ENCODE peak calls at places on chromosome 10, in ten cellular contexts. W is NAMALWA; S is stimulated activated CD8-positive, alpha-beta memory T cell treated with anti-CD3 and anti-CD28 coated beads, Interleukin-12 subunit alpha, Interleukin-12 subunit beta, amount 100 ng/mL, for 1 hour; R is choroid plexus epithelial cell; D is NCI-H460; O is hepatocyte; Y is T1000; J is A549; I is nucleus accumbens; G is HT1080. H is an unnamed sample.

GRCh38 chr10:4514445-4515108 is 311.4 kb upstream of the AKR1E2 start:
- DNase-seq in S (no peak), D (no peak), O (no peak), Y (no peak), I (no peak), J (no peak), G (no peak), R (no peak), W (peak), H (no peak)

GRCh38 chr10:91034494-91035157 is 113.7 kb upstream of the ANKRD1 start:
- DNase-seq in G (no peak), D (no peak), W (no peak), J (no peak), S (no peak), Y (no peak), I (peak), R (peak), O (peak), H (no peak)

GRCh38 chr10:76308946-76309529 is 877.6 kb downstream of the LRMDA start:
- DNase-seq in R (no peak), S (no peak), D (no peak), I (no peak), Y (no peak), O (no peak), G (no peak), W (no peak), J (no peak), H (no peak)

GRCh38 chr10:122051609-122052385 is 62.8 kb downstream of the TACC2 start:
- DNase-seq in S (no peak), Y (peak), O (peak), I (no peak), D (peak), J (peak), W (peak), R (peak), G (peak), H (peak)

GRCh38 chr10:105149371-105149871 is 508.3 kb downstream of the SORCS3 start:
- DNase-seq in I (no peak), J (no peak), S (no peak), D (no peak), R (no peak), G (peak), W (no peak), Y (peak), O (peak), H (no peak)

GRCh38 chr10:11325817-11326216 is 285.6 kb downstream of the USP6NL start:
- DNase-seq in G (no peak), O (no peak), R (peak), Y (no peak), J (no peak), W (no peak), I (no peak), S (no peak), D (no peak), H (no peak)

GRCh38 chr10:93086289-93086688 is 12.6 kb downstream of the CYP26A1 start:
- DNase-seq in Y (no peak), W (no peak), J (no peak), D (no peak), O (no peak), S (no peak), R (no peak), G (no peak), I (no peak), H (no peak)

GRCh38 chr10:118471863-118472262 is 123.6 kb downstream of the PRLHR start:
- DNase-seq in D (no peak), O (no peak), R (peak), Y (peak), G (peak), W (no peak), S (no peak), J (no peak), I (no peak), H (no peak)

GRCh38 chr10:64630534-64630933 is 1109.3 kb downstream of the REEP3 start:
- DNase-seq in O (no peak), G (no peak), D (no peak), I (no peak), W (no peak), S (no peak), R (no peak), J (no peak), Y (no peak), H (no peak)

GRCh38 chr10:100341953-100342626 is 4.9 kb upstream of the SCD start:
- DNase-seq in G (peak), I (peak), J (peak), Y (no peak), W (peak), S (no peak), D (peak), O (peak), R (peak), H (no peak)

GRCh38 chr10:5259132-5259951 is 62.7 kb downstream of the AKR1C4 start:
- DNase-seq in D (no peak), W (no peak), G (no peak), O (no peak), R (no peak), I (no peak), Y (no peak), J (no peak), S (no peak), H (no peak)

GRCh38 chr10:131706476-131706875 is 194.3 kb upstream of the PPP2R2D start:
- DNase-seq in D (no peak), Y (no peak), I (no peak), G (no peak), W (no peak), R (no peak), O (no peak), S (no peak), J (no peak), H (no peak)

GRCh38 chr10:95333997-95334792 is 43.4 kb upstream of the PDLIM1 start:
- DNase-seq in J (peak), Y (peak), O (no peak), I (no peak), D (peak), R (peak), G (peak), W (no peak), S (no peak), H (no peak)